ENCODE peak calls at places on chromosomes 6 and 20, in six cellular contexts. V is heart right ventricle, B is RWPE1, J is Right ventricle myocardium inferior, Q is glutamatergic neuron, L is upper lobe of right lung. K is an unnamed sample.

GRCh38 chr6:150813993-150814359 is 51.5 kb upstream of the MTHFD1L start:
- DNase-seq in B (peak; percentile 77), L (no peak), J (no peak), Q (no peak), V (no peak), K (peak; percentile 41)

GRCh38 chr6:137363805-137364138 is 130.4 kb downstream of the OLIG3 start:
- DNase-seq in Q (no peak), V (no peak), L (no peak), B (peak; percentile 6), J (no peak), K (no peak)

GRCh38 chr20:15375836-15376235 is 1038.4 kb upstream of the FLRT3 start:
- DNase-seq in V (no peak), J (no peak), Q (no peak), B (peak; percentile 10), L (no peak), K (no peak)

GRCh38 chr6:41581381-41581991 is 35.3 kb downstream of the FOXP4 start:
- DNase-seq in Q (no peak), V (peak; percentile 33), L (no peak), J (peak; percentile 76), B (peak; percentile 79), K (no peak)

GRCh38 chr20:33653218-33653899 is 8.8 kb upstream of the C20orf144 start:
- DNase-seq in L (peak; percentile 67), J (peak; percentile 67), V (peak; percentile 60), B (peak; percentile 85), Q (peak; percentile 84), K (peak; percentile 60)

GRCh38 chr20:22353586-22353985 is 230.8 kb downstream of the FOXA2 start:
- DNase-seq in L (no peak), J (no peak), V (no peak), B (no peak), Q (no peak), K (no peak)

GRCh38 chr6:142300758-142301251 is 1.0 kb upstream of the ADGRG6 start:
- DNase-seq in Q (no peak), V (peak; percentile 13), L (no peak), B (peak; percentile 81), J (no peak), K (no peak)

GRCh38 chr6:157226761-157227160 is 96.6 kb downstream of the TMEM242 start:
- DNase-seq in L (peak; percentile 53), B (no peak), V (no peak), J (no peak), Q (no peak), K (no peak)

GRCh38 chr6:82144007-82144851 is 103.3 kb downstream of the IBTK start:
- DNase-seq in L (no peak), V (peak; percentile 53), B (peak; percentile 87), J (no peak), Q (no peak), K (no peak)

GRCh38 chr6:169723200-169723909 is 945 bp downstream of the PHF10 start:
- DNase-seq in L (peak; percentile 91), B (peak; percentile 23), J (peak; percentile 91), V (peak; percentile 87), Q (peak; percentile 63), K (peak; percentile 76)

GRCh38 chr6:137282253-137282652 is 63.1 kb upstream of the IFNGR1 start:
- DNase-seq in J (no peak), V (no peak), B (no peak), L (no peak), Q (no peak), K (no peak)